ENCODE peak calls at places on chromosomes 1 and 21, in seven cellular contexts. A is fibroblast of lung; F is HFFc6; V is PC-9; B is ascending aorta; X is brain pericyte; M is effector CD4-positive, alpha-beta T cell. U is an unnamed sample.

GRCh38 chr1:228291906-228292608 is 84.2 kb downstream of the OBSCN start:
- DNase-seq in A (no peak), F (peak), V (no peak), B (peak), X (no peak), M (no peak), U (no peak)

GRCh38 chr1:81517987-81518386 is 282.7 kb upstream of the ADGRL2 start:
- DNase-seq in A (no peak), F (no peak), V (no peak), B (no peak), X (no peak), M (no peak), U (no peak)

GRCh38 chr1:226912587-226913176 is 27.4 kb upstream of the COQ8A start:
- DNase-seq in A (peak), F (no peak), V (no peak), B (no peak), X (no peak), M (no peak), U (no peak)

GRCh38 chr1:113913887-113914664 is 8.9 kb downstream of the DCLRE1B start:
- DNase-seq in A (no peak), F (no peak), V (peak), B (no peak), X (no peak), M (no peak), U (no peak)

GRCh38 chr1:156391701-156392100 is 22.7 kb downstream of the RHBG start:
- DNase-seq in A (no peak), F (no peak), V (no peak), B (no peak), X (no peak), M (no peak), U (no peak)

GRCh38 chr1:201466492-201466891 is 2.5 kb downstream of the PHLDA3 start:
- DNase-seq in A (peak), F (no peak), V (peak), B (no peak), X (no peak), M (no peak), U (no peak)

GRCh38 chr21:44869860-44870747 is 3.4 kb downstream of the PTTG1IP start:
- DNase-seq in A (peak), F (peak), V (peak), B (peak), X (no peak), M (no peak), U (no peak)

GRCh38 chr1:210222288-210223006 is 10.1 kb upstream of the SERTAD4 start:
- DNase-seq in A (peak), F (no peak), V (peak), B (no peak), X (no peak), M (no peak), U (no peak)

GRCh38 chr1:53265581-53265980 is 27.3 kb upstream of the MAGOH start:
- DNase-seq in A (no peak), F (no peak), V (no peak), B (no peak), X (no peak), M (no peak), U (no peak)

GRCh38 chr1:195053478-195053877 is 1554.8 kb downstream of the KCNT2 start:
- DNase-seq in A (peak), F (no peak), V (no peak), B (no peak), X (no peak), M (no peak), U (no peak)

GRCh38 chr21:15293251-15293650 is 228.5 kb upstream of the NRIP1 start:
- DNase-seq in A (peak), F (peak), V (peak), B (no peak), X (peak), M (no peak), U (no peak)

GRCh38 chr1:160708821-160709220 is 2.8 kb downstream of the CD48 start:
- DNase-seq in A (no peak), F (no peak), V (no peak), B (no peak), X (no peak), M (peak), U (no peak)

GRCh38 chr1:109687641-109688499 is at the start of gene GSTM1:
- DNase-seq in A (no peak), F (peak), V (no peak), B (no peak), X (no peak), M (no peak), U (peak)

GRCh38 chr1:55425310-55425930 is 210.3 kb upstream of the USP24 start:
- DNase-seq in A (no peak), F (no peak), V (no peak), B (no peak), X (no peak), M (no peak), U (no peak)